ENCODE peak calls at places on chromosomes 16 and 17, in ten cellular contexts. V is tibial artery, K is ascending aorta, J is LNCaP clone FGC, U is neural crest cell, O is K562, Y is testis, Z is heart left ventricle, G is HL-60, I is activated B cell treated with CpG ODN at 0.5 μM for 24 hours. W is an unnamed sample.
A peak's percentile ranks its signal among the peaks of the same experiment; 100 is the strongest.

GRCh38 chr17:83069571-83069906 is 9.9 kb upstream of the METRNL start:
- DNase-seq in V (peak; percentile 33), K (no peak), J (no peak), U (no peak), O (no peak), Y (no peak), Z (peak; percentile 12), G (no peak), I (no peak), W (no peak)

GRCh38 chr17:70905796-70906195 is 736.5 kb downstream of the KCNJ2 start:
- DNase-seq in V (peak; percentile 80), K (peak; percentile 11), J (no peak), U (no peak), O (no peak), Y (no peak), Z (peak; percentile 56), G (peak; percentile 9), I (no peak), W (no peak)

GRCh38 chr16:81956213-81956948 is 54.9 kb downstream of the SDR42E1 start:
- DNase-seq in V (no peak), K (no peak), J (no peak), U (no peak), O (no peak), Y (no peak), Z (no peak), G (peak; percentile 90), I (no peak), W (no peak)

GRCh38 chr17:43125967-43126910 is 1.1 kb upstream of the BRCA1 start:
- DNase-seq in V (no peak), K (no peak), J (no peak), U (no peak), O (peak; percentile 38), Y (no peak), Z (no peak), G (peak; percentile 82), I (no peak), W (no peak)

GRCh38 chr17:48791128-48792032 is 25.6 kb downstream of the TTLL6 start:
- DNase-seq in V (peak; percentile 79), K (no peak), J (peak; percentile 90), U (peak; percentile 68), O (peak; percentile 79), Y (peak; percentile 91), Z (peak; percentile 79), G (peak; percentile 60), I (no peak), W (peak; percentile 51)

GRCh38 chr16:76970087-76970744 is 220.8 kb upstream of the MON1B start:
- DNase-seq in V (no peak), K (no peak), J (no peak), U (no peak), O (no peak), Y (no peak), Z (no peak), G (no peak), I (no peak), W (no peak)

GRCh38 chr17:49858796-49859195 is 10.9 kb upstream of the TAC4 start:
- DNase-seq in V (no peak), K (no peak), J (no peak), U (no peak), O (no peak), Y (no peak), Z (no peak), G (peak; percentile 24), I (no peak), W (no peak)

GRCh38 chr16:700684-701584 is 4.7 kb downstream of the FBXL16 start:
- DNase-seq in V (no peak), K (no peak), J (no peak), U (peak; percentile 67), O (peak; percentile 62), Y (no peak), Z (no peak), G (no peak), I (no peak), W (peak; percentile 70)

GRCh38 chr16:80230328-80231117 is 310.3 kb upstream of the DYNLRB2 start:
- DNase-seq in V (no peak), K (no peak), J (no peak), U (no peak), O (no peak), Y (no peak), Z (no peak), G (no peak), I (no peak), W (no peak)

GRCh38 chr16:48537909-48538745 is 71.9 kb downstream of the N4BP1 start:
- DNase-seq in V (peak; percentile 90), K (no peak), J (no peak), U (no peak), O (no peak), Y (peak; percentile 48), Z (peak; percentile 81), G (no peak), I (no peak), W (no peak)

GRCh38 chr17:50272711-50273653 is 1.3 kb upstream of the TMEM92 start:
- DNase-seq in V (peak; percentile 81), K (no peak), J (no peak), U (peak; percentile 79), O (peak; percentile 58), Y (peak; percentile 69), Z (peak; percentile 68), G (no peak), I (peak; percentile 72), W (peak; percentile 78)

GRCh38 chr16:19066988-19067348 is 446 bp upstream of the COQ7 start:
- DNase-seq in V (no peak), K (no peak), J (no peak), U (no peak), O (no peak), Y (no peak), Z (no peak), G (no peak), I (no peak), W (no peak)

GRCh38 chr17:4901648-4902344 is 1.1 kb downstream of the CHRNE start:
- DNase-seq in V (no peak), K (no peak), J (no peak), U (no peak), O (no peak), Y (peak; percentile 54), Z (peak; percentile 63), G (peak; percentile 28), I (no peak), W (no peak)

GRCh38 chr16:53865492-53865863 is 161.5 kb downstream of the FTO start:
- DNase-seq in V (no peak), K (no peak), J (no peak), U (no peak), O (peak; percentile 62), Y (no peak), Z (no peak), G (peak; percentile 66), I (no peak), W (no peak)

GRCh38 chr17:16877102-16877501 is 94.8 kb downstream of the TNFRSF13B start:
- DNase-seq in V (no peak), K (no peak), J (no peak), U (no peak), O (no peak), Y (no peak), Z (no peak), G (no peak), I (no peak), W (no peak)

GRCh38 chr17:35476283-35476820 is 27.8 kb upstream of the SLFN13 start:
- DNase-seq in V (no peak), K (no peak), J (no peak), U (no peak), O (no peak), Y (no peak), Z (no peak), G (no peak), I (no peak), W (no peak)

GRCh38 chr16:23380501-23380951 is 72.5 kb downstream of the COG7 start:
- DNase-seq in V (no peak), K (no peak), J (no peak), U (no peak), O (no peak), Y (no peak), Z (no peak), G (no peak), I (no peak), W (no peak)

GRCh38 chr17:56020369-56020768 is 132.9 kb upstream of the ANKFN1 start:
- DNase-seq in V (no peak), K (no peak), J (no peak), U (no peak), O (no peak), Y (no peak), Z (no peak), G (no peak), I (no peak), W (no peak)

GRCh38 chr16:47132310-47132709 is 11.4 kb downstream of the NETO2 start:
- DNase-seq in V (no peak), K (no peak), J (no peak), U (no peak), O (peak; percentile 21), Y (no peak), Z (no peak), G (no peak), I (no peak), W (no peak)
- TF ChIP-seq CTCF in V (no peak), K (no peak), J (peak; percentile 4), U (no peak), O (no peak), Y (no peak), Z (no peak), G (no peak), I (no peak), W (no peak)

GRCh38 chr16:50611332-50611934 is 63.2 kb downstream of the NKD1 start:
- DNase-seq in V (no peak), K (no peak), J (no peak), U (no peak), O (no peak), Y (no peak), Z (no peak), G (peak; percentile 79), I (no peak), W (no peak)
- TF ChIP-seq CTCF in V (no peak), K (no peak), J (no peak), U (no peak), O (peak; percentile 27), Y (no peak), Z (no peak), G (no peak), I (no peak), W (no peak)

DNA sequence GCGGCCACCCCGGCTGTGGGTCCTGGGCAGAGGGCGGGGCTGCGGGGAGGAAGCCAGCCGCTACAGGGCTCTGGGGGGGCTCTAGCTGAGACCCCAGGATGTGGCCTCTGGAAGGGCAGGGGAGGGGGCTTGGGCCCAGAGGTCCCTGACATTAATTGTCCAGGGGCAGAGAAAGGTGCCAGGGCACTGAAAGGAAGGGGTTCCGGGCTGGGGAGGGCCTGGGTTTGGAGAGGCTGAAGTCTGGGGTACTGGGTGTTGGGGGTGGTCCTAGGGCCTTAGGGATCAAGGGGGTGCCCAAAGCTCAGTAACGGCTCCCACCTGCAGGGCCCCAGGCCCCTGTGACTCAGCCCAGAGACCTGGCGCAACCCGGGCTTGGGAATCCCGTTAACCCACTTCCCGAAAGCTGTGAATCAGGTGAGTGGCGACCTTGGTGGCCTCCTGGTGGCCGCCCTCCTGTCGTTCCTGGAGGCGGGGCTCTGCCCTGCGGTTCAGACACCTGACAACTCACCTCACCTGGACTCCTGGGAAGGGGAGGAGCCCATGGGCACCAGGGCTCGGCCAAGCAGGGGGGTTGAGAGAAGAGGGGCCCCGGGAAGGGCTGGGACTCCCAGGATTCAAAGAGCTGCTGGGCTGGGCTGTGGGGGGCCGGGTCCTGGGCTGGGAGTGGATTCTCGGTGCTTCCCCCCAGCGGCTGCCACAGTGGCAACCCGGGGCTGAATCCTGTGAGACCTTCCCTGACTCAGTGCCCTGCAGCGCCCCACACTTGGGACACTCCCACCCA is 465 bp upstream of the PRSS22 start:
- DNase-seq in V (peak; percentile 58), K (no peak), J (peak; percentile 54), U (no peak), O (no peak), Y (no peak), Z (no peak), G (no peak), I (no peak), W (peak; percentile 74)
- TF ChIP-seq CTCF in V (no peak), K (no peak), J (peak; percentile 14), U (no peak), O (peak; percentile 17), Y (no peak), Z (no peak), G (no peak), I (no peak), W (peak; percentile 49)

GRCh38 chr17:9120471-9120870 is 99.2 kb downstream of the NTN1 start:
- DNase-seq in V (peak; percentile 61), K (no peak), J (no peak), U (peak; percentile 36), O (peak; percentile 6), Y (peak; percentile 25), Z (no peak), G (no peak), I (no peak), W (no peak)
- TF ChIP-seq CTCF in V (peak; percentile 17), K (peak; percentile 51), J (no peak), U (peak; percentile 49), O (peak; percentile 38), Y (no peak), Z (no peak), G (no peak), I (no peak), W (peak; percentile 37)